ENCODE peak calls at places on chromosomes 2 and 18, in eight cellular contexts. K is CD8-positive, alpha-beta T cell; W is fibroblast of the aortic adventitia; Z is neural progenitor cell; X is upper lobe of right lung; B is AG09309; F is BE2C; S is ovary. D is an unnamed sample.

GRCh38 chr2:197311521-197312033 is 997 bp upstream of the ANKRD44 start:
- DNase-seq in K (no peak), W (no peak), Z (no peak), X (no peak), B (no peak), F (no peak), S (no peak), D (no peak)

GRCh38 chr18:42052137-42052708 is 97.2 kb downstream of the PIK3C3 start:
- DNase-seq in K (no peak), W (peak), Z (peak), X (no peak), B (no peak), F (no peak), S (no peak), D (peak)

GRCh38 chr2:65379168-65379672 is 53.2 kb downstream of the SPRED2 start:
- DNase-seq in K (no peak), W (no peak), Z (no peak), X (no peak), B (no peak), F (no peak), S (no peak), D (no peak)

GRCh38 chr18:79690586-79691482 is 11.2 kb downstream of the CTDP1 start:
- DNase-seq in K (no peak), W (no peak), Z (no peak), X (no peak), B (no peak), F (no peak), S (no peak), D (no peak)

GRCh38 chr2:3449106-3449505 is 69.6 kb downstream of the TRAPPC12 start:
- DNase-seq in K (no peak), W (no peak), Z (no peak), X (no peak), B (no peak), F (peak), S (no peak), D (no peak)

GRCh38 chr18:75112486-75113096 is 96.3 kb downstream of the PTGR3 start:
- DNase-seq in K (no peak), W (no peak), Z (no peak), X (no peak), B (no peak), F (no peak), S (no peak), D (no peak)

GRCh38 chr2:157735532-157735931 is 106.9 kb upstream of the ACVR1C start:
- DNase-seq in K (no peak), W (no peak), Z (no peak), X (no peak), B (no peak), F (no peak), S (no peak), D (no peak)

GRCh38 chr2:23541453-23542334 is 156.7 kb downstream of the KLHL29 start:
- DNase-seq in K (no peak), W (peak), Z (no peak), X (no peak), B (no peak), F (peak), S (no peak), D (no peak)

GRCh38 chr2:175063741-175064140 is 58.6 kb upstream of the CHN1 start:
- DNase-seq in K (no peak), W (no peak), Z (no peak), X (no peak), B (no peak), F (no peak), S (no peak), D (no peak)

GRCh38 chr2:227703280-227703732 is 14.5 kb downstream of the SLC19A3 start:
- DNase-seq in K (no peak), W (peak), Z (no peak), X (no peak), B (no peak), F (no peak), S (no peak), D (no peak)
- H3K4me3 ChIP-seq in K (no peak), W (no peak), Z (no peak), X (no peak), B (no peak), F (no peak), S (no peak), D (no peak)

GRCh38 chr2:19667536-19667949 is 234.2 kb downstream of the TTC32 start:
- DNase-seq in K (no peak), W (no peak), Z (no peak), X (no peak), B (no peak), F (no peak), S (no peak), D (no peak)

GRCh38 chr2:19664651-19665050 is 237.1 kb downstream of the TTC32 start:
- DNase-seq in K (no peak), W (peak), Z (peak), X (no peak), B (no peak), F (no peak), S (no peak), D (no peak)

GRCh38 chr2:19669605-19670004 is 232.2 kb downstream of the TTC32 start:
- DNase-seq in K (no peak), W (no peak), Z (no peak), X (no peak), B (no peak), F (no peak), S (no peak), D (no peak)

GRCh38 chr2:19669126-19669525 is 232.7 kb downstream of the TTC32 start:
- DNase-seq in K (no peak), W (no peak), Z (no peak), X (no peak), B (no peak), F (no peak), S (no peak), D (no peak)

DNA sequence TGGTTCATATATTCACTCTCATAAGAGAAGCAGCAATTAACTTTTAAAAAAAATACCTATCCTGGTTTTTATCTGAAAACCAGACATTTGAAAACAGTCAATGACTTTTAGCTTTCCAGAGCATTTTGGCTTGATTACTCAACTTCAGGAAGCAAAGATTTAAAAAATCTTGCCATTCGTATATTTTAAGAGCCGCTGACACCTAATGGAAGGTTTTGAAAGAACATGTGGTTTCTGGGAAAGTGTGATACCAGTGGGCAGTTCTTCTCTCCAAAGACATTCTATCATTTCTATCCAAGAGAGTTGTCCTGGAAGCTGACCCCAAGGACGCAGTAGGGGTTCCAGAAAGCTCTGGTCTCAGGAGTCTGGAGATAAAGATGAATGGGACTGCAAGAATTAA is 234.7 kb downstream of the TTC32 start:
- DNase-seq in K (no peak), W (peak), Z (no peak), X (no peak), B (no peak), F (no peak), S (no peak), D (no peak)
- TF ChIP-seq CTCF in K (no peak), W (peak), Z (peak), X (no peak), B (peak), F (no peak), S (no peak), D (no peak)

GRCh38 chr2:165115258-165115657 is 88.6 kb downstream of the SCN3A start:
- DNase-seq in K (no peak), W (no peak), Z (no peak), X (no peak), B (no peak), F (no peak), S (no peak), D (no peak)
- H3K4me3 ChIP-seq in K (no peak), W (no peak), Z (no peak), X (no peak), B (no peak), F (no peak), S (no peak), D (no peak)

GRCh38 chr2:183088061-183088460 is 9.5 kb downstream of the DUSP19 start:
- DNase-seq in K (no peak), W (no peak), Z (no peak), X (no peak), B (no peak), F (no peak), S (no peak), D (no peak)

GRCh38 chr2:183091318-183091953 is 12.9 kb downstream of the DUSP19 start:
- DNase-seq in K (no peak), W (peak), Z (no peak), X (no peak), B (no peak), F (no peak), S (no peak), D (no peak)

GRCh38 chr2:183089192-183089851 is 10.8 kb downstream of the DUSP19 start:
- DNase-seq in K (no peak), W (no peak), Z (no peak), X (no peak), B (no peak), F (no peak), S (no peak), D (no peak)

GRCh38 chr2:183091954-183092345 is 13.4 kb downstream of the DUSP19 start:
- DNase-seq in K (no peak), W (no peak), Z (no peak), X (no peak), B (no peak), F (no peak), S (no peak), D (no peak)

GRCh38 chr2:183093857-183094657 is 15.5 kb downstream of the DUSP19 start:
- DNase-seq in K (no peak), W (peak), Z (no peak), X (no peak), B (no peak), F (no peak), S (no peak), D (no peak)
- TF ChIP-seq CTCF in K (no peak), W (no peak), Z (no peak), X (no peak), B (no peak), F (no peak), S (no peak), D (no peak)

GRCh38 chr2:160062283-160063005 is at the start of gene PLA2R1:
- DNase-seq in K (no peak), W (peak), Z (peak), X (peak), B (no peak), F (no peak), S (peak), D (no peak)

GRCh38 chr2:160064916-160065315 is 2.5 kb upstream of the PLA2R1 start:
- DNase-seq in K (no peak), W (no peak), Z (no peak), X (no peak), B (no peak), F (no peak), S (no peak), D (no peak)

GRCh38 chr2:160063895-160064577 is 1.6 kb upstream of the PLA2R1 start:
- DNase-seq in K (no peak), W (no peak), Z (no peak), X (no peak), B (no peak), F (peak), S (no peak), D (no peak)

GRCh38 chr2:160061533-160062282 is 707 bp downstream of the PLA2R1 start:
- DNase-seq in K (no peak), W (peak), Z (no peak), X (no peak), B (no peak), F (no peak), S (peak), D (no peak)

DNA sequence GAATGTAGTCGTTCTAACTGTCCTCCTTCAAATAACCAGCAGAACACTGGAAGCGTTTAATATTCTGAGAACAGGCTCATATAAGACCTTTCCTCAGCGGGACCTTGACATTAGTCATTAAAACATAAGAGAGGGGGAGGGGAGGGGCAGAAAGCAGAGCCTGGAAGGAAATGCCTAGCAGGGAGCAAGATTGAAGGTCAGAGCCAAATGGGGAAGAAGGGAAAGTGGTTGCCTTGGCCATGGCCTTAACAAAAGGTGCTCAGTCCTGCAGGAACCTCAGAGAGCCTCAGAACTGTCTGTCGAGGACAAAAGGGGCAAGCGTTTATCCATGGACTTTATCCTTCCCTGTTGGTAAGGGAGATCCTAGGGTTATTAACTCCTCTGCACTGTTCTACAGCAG is 851 bp upstream of the PLA2R1 start:
- DNase-seq in K (no peak), W (no peak), Z (no peak), X (no peak), B (no peak), F (no peak), S (no peak), D (no peak)
- H3K4me3 ChIP-seq in K (no peak), W (peak), Z (peak), X (peak), B (no peak), F (no peak), S (peak), D (no peak)

GRCh38 chr2:168614291-168615018 is 158.4 kb downstream of the CERS6 start:
- DNase-seq in K (no peak), W (no peak), Z (no peak), X (no peak), B (no peak), F (peak), S (no peak), D (no peak)
- TF ChIP-seq CTCF in K (no peak), W (peak), Z (peak), X (no peak), B (peak), F (peak), S (no peak), D (no peak)

DNA sequence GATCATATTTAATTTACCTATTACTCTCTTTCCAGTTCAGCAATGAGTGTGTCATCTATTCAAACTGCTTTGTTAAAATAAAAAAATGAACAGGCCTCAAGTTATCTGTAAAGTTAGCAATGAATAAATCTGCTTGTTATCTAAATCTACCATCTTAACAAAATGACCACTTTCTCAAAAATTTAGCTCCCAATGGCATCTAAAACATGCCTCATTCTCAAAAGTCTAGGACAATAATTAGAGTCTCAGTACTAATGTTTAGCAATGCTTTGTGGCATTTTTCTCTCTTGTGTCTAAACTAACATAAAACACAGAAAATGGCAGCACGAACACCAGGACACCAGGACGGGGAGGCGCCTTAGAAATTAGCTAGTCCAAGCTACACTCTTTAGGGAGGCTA is 3.6 kb upstream of the ASAP2 start:
- DNase-seq in K (no peak), W (no peak), Z (no peak), X (no peak), B (no peak), F (no peak), S (no peak), D (no peak)
- H3K4me3 ChIP-seq in K (no peak), W (no peak), Z (no peak), X (no peak), B (no peak), F (no peak), S (no peak), D (no peak)

GRCh38 chr18:29436459-29436858 is 1259.5 kb upstream of the CDH2 start:
- DNase-seq in K (no peak), W (no peak), Z (no peak), X (no peak), B (no peak), F (no peak), S (no peak), D (no peak)
- TF ChIP-seq CTCF in K (no peak), W (no peak), Z (peak), X (no peak), B (no peak), F (peak), S (no peak), D (no peak)

DNA sequence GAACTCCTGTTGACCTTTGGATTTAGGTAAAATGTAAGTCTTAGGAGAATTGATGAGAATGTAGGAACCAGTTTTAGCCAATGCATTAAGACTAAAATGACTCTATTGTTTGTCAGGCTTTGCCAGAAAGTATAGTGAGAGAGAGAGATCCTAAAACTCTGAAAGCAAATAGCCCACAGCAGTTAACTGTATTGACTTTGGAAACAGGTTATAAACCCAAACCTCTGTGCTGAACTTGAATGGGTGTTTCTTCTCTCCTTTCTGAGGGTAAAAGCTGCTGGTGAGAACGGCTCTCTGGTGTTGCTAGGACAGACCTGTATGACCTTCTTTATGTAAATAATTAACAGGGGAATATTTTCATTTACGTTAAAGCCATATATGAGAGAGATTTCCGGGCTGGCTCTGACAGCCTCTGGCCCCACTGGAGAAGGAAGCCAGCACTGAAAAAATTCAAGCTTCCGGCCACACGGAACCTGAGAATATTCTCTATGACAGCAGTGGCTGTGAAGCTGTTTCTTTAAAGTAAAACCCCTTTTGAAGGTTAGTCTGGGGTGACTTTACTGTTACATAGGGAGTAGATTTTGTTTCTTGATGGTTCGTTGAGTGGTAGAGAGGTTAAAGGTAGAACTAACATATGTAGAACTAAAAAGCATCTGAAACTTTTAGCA is 123.7 kb downstream of the SPTBN1 start:
- DNase-seq in K (peak), W (no peak), Z (no peak), X (no peak), B (no peak), F (no peak), S (no peak), D (no peak)
- H3K4me3 ChIP-seq in K (peak), W (no peak), Z (no peak), X (no peak), B (no peak), F (no peak), S (no peak), D (no peak)

D was measured in HFF-Myc.